ENCODE peak calls at places on chromosomes 16 and 17, in eight cellular contexts. E is testis, D is Peyer's patch, F is mammary epithelial cell, O is AG04450, C is psoas muscle, N is upper lobe of right lung, M is pancreas. K is an unnamed sample. For H3K9me3, the result is how much of the 10 kb centered on the place peaks cover.

GRCh38 chr16:57722651-57723050 is 12.9 kb upstream of the KATNB1 start:
- DNase-seq in E (no peak), D (no peak), F (no peak), O (no peak), C (no peak), N (no peak), M (no peak), K (no peak)

GRCh38 chr17:75845058-75845711 is 981 bp upstream of the UNC13D start:
- DNase-seq in E (peak), D (peak), F (peak), O (no peak), C (peak), N (peak), M (peak), K (peak)

GRCh38 chr16:57525761-57526160 is 10.6 kb downstream of the CCDC102A start:
- DNase-seq in E (no peak), D (no peak), F (no peak), O (no peak), C (no peak), N (no peak), M (no peak), K (no peak)

GRCh38 chr17:81132770-81133723 is 32.3 kb upstream of the PVALEF start:
- DNase-seq in E (no peak), D (no peak), F (no peak), O (no peak), C (no peak), N (peak), M (no peak), K (no peak)

GRCh38 chr17:79914813-79915740 is 75.8 kb upstream of the CBX4 start:
- DNase-seq in E (no peak), D (no peak), F (no peak), O (no peak), C (peak), N (no peak), M (no peak), K (no peak)

GRCh38 chr16:84362410-84362809 is 5.9 kb upstream of the ATP2C2 start:
- DNase-seq in E (no peak), D (no peak), F (no peak), O (no peak), C (no peak), N (no peak), M (no peak), K (no peak)

GRCh38 chr17:75345514-75346167 is 56.4 kb upstream of the SLC25A19 start:
- DNase-seq in E (no peak), D (peak), F (no peak), O (no peak), C (no peak), N (no peak), M (no peak), K (peak)

GRCh38 chr16:49708491-49708890 is 147.4 kb downstream of the ZNF423 start:
- DNase-seq in E (no peak), D (no peak), F (no peak), O (no peak), C (no peak), N (no peak), M (no peak), K (no peak)

GRCh38 chr16:82881517-82881916 is 254.7 kb downstream of the CDH13 start:
- DNase-seq in E (no peak), D (no peak), F (no peak), O (no peak), C (no peak), N (no peak), M (no peak), K (no peak)

GRCh38 chr17:73956595-73957465 is 246.6 kb upstream of the RPL38 start:
- DNase-seq in E (peak), D (peak), F (peak), O (no peak), C (no peak), N (peak), M (peak), K (peak)

GRCh38 chr16:67652578-67653130 is 7.4 kb downstream of the ACD start:
- DNase-seq in E (no peak), D (no peak), F (peak), O (no peak), C (no peak), N (no peak), M (no peak), K (no peak)

GRCh38 chr17:7186241-7186640 is 7.1 kb upstream of the ASGR1 start:
- DNase-seq in E (no peak), D (no peak), F (no peak), O (no peak), C (no peak), N (no peak), M (no peak), K (no peak)
- TF ChIP-seq CTCF in E (no peak), D (no peak), F (no peak), O (peak), C (no peak), N (peak), M (no peak), K (no peak)

GRCh38 chr16:53780051-53780450 is 76.1 kb downstream of the FTO start:
- DNase-seq in E (no peak), D (no peak), F (no peak), O (no peak), C (no peak), N (no peak), M (peak), K (no peak)
- H3K27ac ChIP-seq in E (no peak), D (no peak), F (peak), O (no peak), C (no peak), N (no peak), M (peak), K (no peak)

DNA sequence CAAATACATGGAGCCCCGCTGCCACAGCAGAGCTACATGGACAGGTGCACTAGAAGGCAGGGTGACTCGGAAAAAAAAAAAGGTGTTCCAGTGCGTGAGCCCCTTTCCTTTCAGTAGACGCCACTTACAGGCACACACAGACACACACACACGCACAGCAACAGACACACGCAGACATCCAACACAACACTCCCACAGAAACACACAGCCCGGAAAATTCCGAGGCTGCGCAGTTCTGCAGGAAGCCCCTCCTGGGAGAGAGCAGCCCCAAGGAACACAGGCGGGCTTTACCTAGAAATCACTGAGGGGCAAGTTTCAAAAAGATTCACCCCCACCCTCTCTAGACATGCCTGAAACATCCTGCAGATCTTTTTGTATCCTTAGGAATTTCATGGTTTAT is 136.0 kb upstream of the WSB1 start:
- DNase-seq in E (no peak), D (no peak), F (no peak), O (no peak), C (no peak), N (no peak), M (no peak), K (no peak)
- H3K9me3 ChIP-seq in E (under half), D (under half), F (under half), O (under half), C (under half), N (under half), M (under half), K (under half)

GRCh38 chr17:8186446-8186786 is 3.6 kb downstream of the BORCS6 start:
- DNase-seq in E (no peak), D (no peak), F (no peak), O (no peak), C (no peak), N (no peak), M (no peak), K (no peak)

GRCh38 chr17:8188408-8188839 is 1.6 kb downstream of the BORCS6 start:
- DNase-seq in E (no peak), D (peak), F (no peak), O (no peak), C (no peak), N (peak), M (peak), K (no peak)

GRCh38 chr17:8186787-8187516 is 3.0 kb downstream of the BORCS6 start:
- DNase-seq in E (peak), D (peak), F (peak), O (peak), C (peak), N (peak), M (peak), K (peak)

GRCh38 chr17:8189041-8189710 is 804 bp downstream of the BORCS6 start:
- DNase-seq in E (no peak), D (peak), F (no peak), O (no peak), C (no peak), N (peak), M (peak), K (no peak)

DNA sequence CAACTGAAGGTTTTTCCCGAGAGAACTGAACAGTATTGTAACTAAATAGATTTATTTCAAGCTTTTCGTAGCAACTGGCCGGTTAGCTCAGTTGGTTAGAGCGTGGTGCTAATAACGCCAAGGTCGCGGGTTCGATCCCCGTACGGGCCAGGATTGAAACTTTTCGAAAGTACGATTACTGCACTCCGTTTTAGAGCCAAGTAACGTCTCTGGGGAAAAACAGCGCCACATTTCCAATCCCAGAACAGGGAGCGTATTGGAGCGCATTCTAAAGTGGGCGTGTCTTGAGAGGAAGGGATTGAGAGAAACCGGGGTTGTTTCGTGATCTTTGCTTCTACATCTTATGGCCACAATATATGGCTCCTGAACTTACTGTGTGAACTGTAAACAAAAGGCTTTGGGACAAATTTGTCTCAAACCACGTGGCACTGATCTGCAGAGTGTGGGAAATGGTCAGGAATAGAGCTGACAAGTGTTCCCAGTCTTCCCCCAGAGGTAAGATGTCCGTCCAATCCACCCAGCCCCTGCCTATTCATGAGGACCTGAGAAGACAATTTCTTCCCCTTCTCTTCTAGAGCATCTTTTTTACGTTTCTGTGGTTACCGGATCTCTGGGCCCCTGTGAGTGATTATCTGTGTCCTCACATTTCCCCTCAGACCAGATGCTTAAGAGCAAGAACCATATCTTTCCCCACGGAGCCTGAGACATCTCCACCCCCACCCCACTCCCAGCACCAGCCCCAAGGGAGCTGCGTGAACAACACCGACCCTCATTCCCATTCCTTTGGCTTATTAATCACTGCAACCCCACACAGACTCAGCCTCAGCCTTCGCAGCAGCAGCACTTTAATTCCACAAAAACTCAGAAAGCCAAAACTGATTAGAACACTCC is 2.2 kb downstream of the BORCS6 start:
- DNase-seq in E (peak), D (peak), F (peak), O (peak), C (peak), N (peak), M (peak), K (peak)
- TF ChIP-seq CTCF in E (no peak), D (no peak), F (no peak), O (peak), C (no peak), N (no peak), M (no peak), K (no peak)

DNA sequence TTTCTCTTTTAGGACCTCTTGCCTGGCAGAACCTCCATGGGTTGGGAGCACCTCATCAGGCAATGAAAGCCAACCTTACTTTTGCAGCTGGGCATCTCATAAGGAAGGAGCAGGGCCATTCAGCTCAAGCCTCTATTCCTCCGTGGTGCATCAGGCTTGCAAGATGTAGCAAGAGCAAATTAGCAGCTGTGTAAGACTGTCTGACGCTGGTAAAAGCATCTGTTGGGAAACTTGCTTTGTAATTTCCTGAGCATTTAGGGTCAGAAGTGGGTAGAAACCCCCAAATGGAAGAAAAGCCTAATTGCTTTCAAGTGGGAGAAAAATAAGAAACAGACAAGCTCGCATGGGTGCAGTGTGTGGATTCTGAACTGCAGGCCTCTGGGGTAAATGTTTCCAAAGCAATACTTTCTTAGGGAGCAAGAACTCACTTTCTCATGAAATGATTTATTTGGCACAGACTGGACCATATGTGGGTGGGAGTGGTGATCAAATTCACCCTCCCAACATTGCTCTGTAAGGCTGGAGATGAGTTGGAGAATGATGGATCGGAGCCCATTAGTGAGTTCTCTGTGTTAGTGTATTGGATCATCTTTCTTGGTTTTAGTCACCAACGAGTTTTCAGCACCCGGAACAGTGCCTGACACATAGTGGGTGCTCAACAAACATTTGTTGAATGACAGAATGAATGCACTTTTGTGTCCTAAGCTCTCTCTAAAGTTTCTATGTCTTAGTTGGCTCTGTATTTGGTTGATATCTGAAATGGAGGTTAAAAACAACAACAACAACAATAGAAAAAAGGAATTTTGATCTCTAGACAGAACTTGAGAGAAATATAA is 104.4 kb upstream of the FAM20A start:
- DNase-seq in E (no peak), D (no peak), F (peak), O (no peak), C (no peak), N (no peak), M (no peak), K (no peak)
- H3K27ac ChIP-seq in E (no peak), D (no peak), F (no peak), O (peak), C (no peak), N (no peak), M (no peak), K (no peak)

GRCh38 chr17:49123061-49123460 is 9.5 kb upstream of the B4GALNT2 start:
- DNase-seq in E (no peak), D (no peak), F (no peak), O (no peak), C (no peak), N (no peak), M (no peak), K (no peak)

GRCh38 chr17:49120166-49120565 is 12.4 kb upstream of the B4GALNT2 start:
- DNase-seq in E (no peak), D (no peak), F (no peak), O (no peak), C (no peak), N (no peak), M (no peak), K (no peak)

GRCh38 chr17:49121696-49122292 is 10.8 kb upstream of the B4GALNT2 start:
- DNase-seq in E (no peak), D (no peak), F (no peak), O (no peak), C (no peak), N (no peak), M (no peak), K (no peak)

GRCh38 chr17:49130891-49131290 is 1.7 kb upstream of the B4GALNT2 start:
- DNase-seq in E (no peak), D (no peak), F (peak), O (no peak), C (no peak), N (no peak), M (no peak), K (no peak)

DNA sequence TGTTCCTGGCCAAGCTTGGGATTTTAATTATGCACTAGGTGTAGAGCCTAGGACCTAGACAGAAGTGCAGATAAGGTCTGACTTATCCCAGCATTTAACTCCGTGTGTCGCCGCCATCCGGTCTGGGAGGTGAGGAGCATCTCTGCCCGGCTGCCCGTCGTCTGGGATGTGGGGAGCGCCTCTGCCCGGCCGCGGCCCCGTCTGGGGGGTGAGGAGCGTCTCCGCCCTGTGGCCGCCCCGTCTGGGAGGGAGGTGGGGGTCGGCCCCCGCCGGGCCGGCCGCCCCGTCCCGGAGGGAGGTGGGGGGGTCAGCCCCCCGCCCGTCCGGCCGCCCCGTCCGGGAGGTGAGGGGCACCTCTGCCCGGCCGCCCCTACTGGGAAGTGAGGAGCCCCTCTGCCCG is 7.1 kb upstream of the B4GALNT2 start:
- DNase-seq in E (no peak), D (no peak), F (no peak), O (no peak), C (no peak), N (no peak), M (no peak), K (no peak)
- H3K9me3 ChIP-seq in E (under half), D (under half), F (under half), O (under half), C (under half), N (under half), M (under half), K (under half)

GRCh38 chr17:67520282-67520906 is 143.3 kb downstream of the PITPNC1 start:
- DNase-seq in E (peak), D (no peak), F (no peak), O (no peak), C (peak), N (no peak), M (no peak), K (no peak)
- TF ChIP-seq CTCF in E (no peak), D (no peak), F (no peak), O (no peak), C (no peak), N (no peak), M (no peak), K (no peak)

DNA sequence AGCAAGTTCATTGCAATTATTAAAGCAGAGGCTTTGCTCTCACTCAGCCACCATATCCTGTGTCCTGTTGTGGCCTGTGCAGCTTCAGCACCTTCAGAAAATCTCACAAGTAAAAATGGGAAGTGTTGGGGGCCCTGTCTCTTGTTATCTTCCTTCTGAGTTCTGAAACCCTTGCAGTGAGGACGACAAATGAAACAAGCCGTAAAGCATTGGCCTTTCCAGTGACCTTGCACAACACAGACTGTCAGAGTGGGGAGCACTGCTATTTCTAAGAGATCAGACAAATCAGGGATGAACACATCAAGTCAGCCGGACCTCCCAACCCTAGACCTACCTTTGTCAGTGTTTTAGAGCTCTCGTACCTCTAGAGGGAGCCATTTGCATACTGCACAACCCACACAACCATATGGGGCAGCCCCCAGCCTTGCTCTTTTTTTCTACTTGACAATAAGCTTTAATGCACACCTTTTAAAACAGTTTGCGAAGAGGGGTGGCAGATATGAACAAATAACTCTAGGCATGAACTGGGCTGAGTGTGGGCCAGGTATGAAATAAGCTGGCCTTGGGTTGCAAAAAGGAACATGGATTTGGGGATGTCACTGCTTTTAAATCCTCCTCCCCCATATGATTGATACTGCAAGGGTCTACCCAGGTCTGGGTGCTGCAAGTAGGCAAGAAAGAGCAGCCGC is 89.8 kb downstream of the KATNIP start:
- DNase-seq in E (peak), D (no peak), F (peak), O (peak), C (no peak), N (no peak), M (no peak), K (no peak)
- H3K27ac ChIP-seq in E (no peak), D (no peak), F (no peak), O (no peak), C (no peak), N (no peak), M (no peak), K (no peak)

DNA sequence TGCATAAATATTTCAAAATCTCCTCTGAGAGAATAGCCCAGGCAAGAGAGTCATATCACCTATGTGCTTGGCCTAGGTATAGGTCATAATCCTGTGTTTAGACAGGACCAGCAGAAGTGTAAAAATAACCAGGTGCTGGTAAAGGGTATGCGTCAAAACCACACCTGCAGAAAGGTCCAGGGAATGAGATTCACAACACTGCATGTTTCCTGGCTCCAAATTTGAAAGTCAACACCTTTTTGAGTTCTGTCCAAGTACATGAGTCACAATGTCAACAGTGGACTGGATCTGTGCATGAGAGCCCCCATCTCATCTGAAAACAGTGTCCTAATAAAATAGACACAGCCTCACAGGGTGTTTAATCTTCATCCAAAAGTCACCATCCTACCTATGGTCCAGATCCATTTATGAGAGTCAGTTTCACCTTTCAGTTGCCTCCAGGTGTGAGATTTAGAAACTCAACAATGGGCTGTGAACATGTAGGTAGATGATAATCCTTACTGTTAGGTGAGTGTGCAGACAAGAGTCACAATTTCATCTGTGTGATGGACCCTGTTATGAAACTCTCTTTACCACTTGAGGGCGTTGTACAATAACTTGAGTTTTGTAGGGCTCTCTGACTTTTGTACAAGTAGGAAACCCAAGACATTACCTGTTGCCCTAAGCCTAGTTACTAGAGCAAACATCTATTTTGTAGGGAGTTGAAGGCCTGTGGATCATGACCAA is 2100.7 kb downstream of the TP53TG3F start:
- DNase-seq in E (no peak), D (no peak), F (no peak), O (no peak), C (no peak), N (no peak), M (no peak), K (no peak)
- H3K9me3 ChIP-seq in E (under half), D (under half), F (under half), O (under half), C (under half), N (under half), M (under half), K (under half)

K was measured in CD4-positive, alpha-beta T cell.